ENCODE peak calls at places on chromosomes 4 and X, in six cellular contexts. E is activated CD8-positive, alpha-beta memory T cell treated with anti-CD3 and anti-CD28 coated beads, Interleukin-2, amount 50 U/mL, for 48 hours; M is psoas muscle; N is iPS DF 19.7; Y is fibroblast of the conjunctiva; Q is T-helper 9 cell. I is an unnamed sample.

GRCh38 chr4:142614621-142615323 is 231.3 kb downstream of the INPP4B start:
- DNase-seq in Y (no peak), E (no peak), Q (no peak), M (no peak), N (no peak), I (no peak)

GRCh38 chr4:153001626-153002025 is 65.5 kb downstream of the FHDC1 start:
- DNase-seq in N (no peak), Q (no peak), Y (no peak), M (no peak), E (no peak), I (no peak)

GRCh38 chrX:14497184-14497666 is 32.1 kb upstream of the GLRA2 start:
- DNase-seq in N (no peak), E (no peak), Q (no peak), Y (no peak), M (no peak), I (no peak)

GRCh38 chr4:153332936-153333335 is 11.6 kb upstream of the MND1 start:
- DNase-seq in Q (no peak), N (no peak), M (no peak), Y (no peak), E (no peak), I (no peak)

GRCh38 chr4:4395849-4396627 is 9.1 kb downstream of the NSG1 start:
- DNase-seq in N (no peak), M (no peak), Q (no peak), Y (no peak), E (no peak), I (no peak)

GRCh38 chr4:104491396-104491821 is 3.3 kb downstream of the CXXC4 start:
- DNase-seq in Y (no peak), M (peak; percentile 38), N (no peak), Q (peak; percentile 32), E (peak; percentile 62), I (no peak)

GRCh38 chr4:52057196-52057595 is 6.1 kb downstream of the SPATA18 start:
- DNase-seq in N (no peak), Y (no peak), E (no peak), M (no peak), Q (no peak), I (no peak)

GRCh38 chrX:13816899-13817298 is at the start of gene GPM6B:
- DNase-seq in N (no peak), Y (no peak), M (no peak), E (no peak), Q (no peak), I (no peak)

GRCh38 chrX:114619874-114620273 is 36.0 kb downstream of the HTR2C start:
- DNase-seq in E (no peak), Y (no peak), Q (no peak), N (no peak), M (no peak), I (no peak)

GRCh38 chr4:37453004-37453360 is 208.4 kb downstream of the NWD2 start:
- DNase-seq in M (no peak), N (peak; percentile 69), E (no peak), Q (no peak), Y (peak; percentile 23), I (peak; percentile 78)

GRCh38 chr4:180949825-180950224 is 1293.4 kb upstream of the TENM3 start:
- DNase-seq in Y (no peak), Q (no peak), E (no peak), N (no peak), M (no peak), I (no peak)

GRCh38 chr4:121876976-121877773 is 6.9 kb upstream of the BBS7 start:
- DNase-seq in Q (no peak), M (no peak), N (no peak), E (no peak), Y (no peak), I (no peak)

GRCh38 chr4:185782523-185782922 is 29.5 kb downstream of the SORBS2 start:
- DNase-seq in Q (no peak), Y (no peak), E (no peak), M (no peak), N (no peak), I (no peak)

GRCh38 chr4:8732681-8733243 is 138.9 kb downstream of the HMX1 start:
- DNase-seq in M (no peak), N (no peak), E (peak; percentile 12), Y (no peak), Q (no peak), I (no peak)

GRCh38 chrX:52819788-52820187 is 8.7 kb downstream of the XAGE5 start:
- DNase-seq in E (no peak), M (no peak), N (no peak), Q (no peak), Y (no peak), I (no peak)

GRCh38 chrX:68693481-68694410 is 46.3 kb downstream of the STARD8 start:
- DNase-seq in E (no peak), M (peak; percentile 82), Q (no peak), N (no peak), Y (no peak), I (no peak)

GRCh38 chr4:35934370-35934981 is 309.8 kb downstream of the ARAP2 start:
- DNase-seq in M (no peak), N (no peak), Y (peak; percentile 4), E (no peak), Q (no peak), I (peak; percentile 14)

GRCh38 chr4:182192511-182193181 is 50.6 kb upstream of the TENM3 start:
- DNase-seq in Q (no peak), Y (peak; percentile 32), M (no peak), E (no peak), N (no peak), I (no peak)

GRCh38 chrX:64456828-64457227 is 61.6 kb upstream of the MTMR8 start:
- DNase-seq in N (no peak), E (no peak), Q (no peak), M (no peak), Y (no peak), I (no peak)

GRCh38 chrX:132063862-132064261 is 40.8 kb downstream of the STK26 start:
- DNase-seq in Y (no peak), N (no peak), M (no peak), Q (no peak), E (no peak), I (no peak)

GRCh38 chr4:67983333-67983732 is 20.0 kb upstream of the TMPRSS11A start:
- DNase-seq in E (no peak), M (no peak), Y (no peak), Q (no peak), N (no peak), I (no peak)

GRCh38 chr4:8909548-8909947 is 37.9 kb upstream of the HMX1 start:
- DNase-seq in Q (no peak), E (no peak), M (no peak), Y (no peak), N (no peak), I (no peak)

GRCh38 chrX:7420712-7421111 is 272.8 kb upstream of the PUDP start:
- DNase-seq in N (no peak), Y (no peak), Q (no peak), M (no peak), E (no peak), I (no peak)

GRCh38 chr4:149047368-149047767 is 605.2 kb upstream of the NR3C2 start:
- DNase-seq in Y (no peak), N (no peak), E (no peak), M (no peak), Q (no peak), I (no peak)

GRCh38 chrX:103356023-103356798 is at the start of gene TCEAL9:
- DNase-seq in N (no peak), Y (peak; percentile 78), Q (no peak), M (peak; percentile 37), E (peak; percentile 46), I (no peak)

GRCh38 chr4:22881416-22881815 is 188.7 kb downstream of the GBA3 start:
- DNase-seq in M (no peak), Q (no peak), N (no peak), E (no peak), Y (no peak), I (no peak)